ENCODE peak calls at places on chromosomes 2 and 18, in nine cellular contexts. V is esophagus squamous epithelium, Q is SK-N-MC, M is HL-60, A is OCI-LY7, D is PC-3, E is endothelial cell of umbilical vein, H is dorsolateral prefrontal cortex, Z is RWPE1. I is an unnamed sample.

GRCh38 chr18:34121157-34121807 is 103.4 kb downstream of the NOL4 start:
- DNase-seq in Z (peak; percentile 10), E (no peak), M (no peak), V (no peak), H (no peak), D (peak; percentile 70), A (no peak), Q (peak; percentile 97), I (no peak)

GRCh38 chr2:191869781-191870180 is 22.9 kb upstream of the CAVIN2 start:
- DNase-seq in E (peak; percentile 55), H (no peak), M (no peak), A (no peak), D (peak; percentile 27), Z (no peak), V (no peak), Q (no peak), I (no peak)

GRCh38 chr18:79942786-79943607 is 8.5 kb downstream of the SLC66A2 start:
- DNase-seq in M (no peak), Z (no peak), E (no peak), V (no peak), Q (no peak), H (peak; percentile 20), D (no peak), A (no peak), I (peak; percentile 67)

GRCh38 chr2:172178035-172178434 is 75.3 kb upstream of the DLX2 start:
- DNase-seq in H (no peak), Z (peak; percentile 60), V (no peak), A (no peak), Q (no peak), M (no peak), D (peak; percentile 82), E (peak; percentile 50), I (no peak)

GRCh38 chr2:31558401-31559295 is 22.1 kb downstream of the SRD5A2 start:
- DNase-seq in Z (no peak), A (no peak), M (peak; percentile 46), Q (no peak), D (peak; percentile 82), H (no peak), E (no peak), V (no peak), I (peak; percentile 77)

GRCh38 chr2:20737505-20737904 is 70.6 kb downstream of the GDF7 start:
- DNase-seq in A (peak; percentile 68), E (no peak), V (no peak), H (no peak), D (no peak), Z (no peak), M (peak; percentile 52), Q (no peak), I (no peak)

GRCh38 chr2:127953128-127953718 is 67.5 kb upstream of the AMMECR1L start:
- DNase-seq in H (no peak), Z (no peak), E (no peak), V (no peak), A (no peak), D (no peak), Q (no peak), M (no peak), I (no peak)

GRCh38 chr18:79439201-79440023 is 43.7 kb downstream of the NFATC1 start:
- DNase-seq in H (no peak), Z (no peak), A (no peak), E (no peak), D (peak; percentile 57), Q (no peak), V (no peak), M (peak; percentile 18), I (no peak)

GRCh38 chr2:88350641-88351601 is 101.6 kb downstream of the FOXI3 start:
- DNase-seq in Z (peak; percentile 59), H (no peak), A (peak; percentile 15), M (peak; percentile 36), V (no peak), Q (no peak), E (peak; percentile 19), D (peak; percentile 31), I (no peak)

GRCh38 chr2:240887631-240888030 is 8.3 kb downstream of the MAB21L4 start:
- DNase-seq in E (no peak), A (no peak), H (no peak), Q (no peak), M (no peak), D (no peak), Z (no peak), V (no peak), I (no peak)

GRCh38 chr2:71614976-71615768 is 161.8 kb downstream of the DYSF start:
- DNase-seq in V (no peak), D (no peak), Z (no peak), A (no peak), H (peak; percentile 71), E (peak; percentile 58), Q (no peak), M (no peak), I (no peak)

GRCh38 chr18:76131738-76132137 is 363.3 kb downstream of the ZNF516 start:
- DNase-seq in V (no peak), A (no peak), E (no peak), M (peak; percentile 58), Z (peak; percentile 57), D (no peak), Q (no peak), H (no peak), I (no peak)

GRCh38 chr2:220664272-220665107 is 907.6 kb downstream of the EPHA4 start:
- DNase-seq in H (no peak), M (no peak), A (no peak), V (no peak), E (no peak), Z (no peak), Q (no peak), D (no peak), I (no peak)

GRCh38 chr18:3305933-3306332 is 44.0 kb downstream of the MYL12B start:
- DNase-seq in E (no peak), A (no peak), M (no peak), D (no peak), Z (peak; percentile 74), Q (no peak), H (no peak), V (no peak), I (no peak)

GRCh38 chr2:223692227-223692947 is 90.2 kb upstream of the SCG2 start:
- DNase-seq in Z (peak; percentile 69), E (peak; percentile 69), M (peak; percentile 11), H (peak; percentile 35), A (peak; percentile 37), V (no peak), Q (peak; percentile 26), D (peak; percentile 79), I (no peak)

DNA sequence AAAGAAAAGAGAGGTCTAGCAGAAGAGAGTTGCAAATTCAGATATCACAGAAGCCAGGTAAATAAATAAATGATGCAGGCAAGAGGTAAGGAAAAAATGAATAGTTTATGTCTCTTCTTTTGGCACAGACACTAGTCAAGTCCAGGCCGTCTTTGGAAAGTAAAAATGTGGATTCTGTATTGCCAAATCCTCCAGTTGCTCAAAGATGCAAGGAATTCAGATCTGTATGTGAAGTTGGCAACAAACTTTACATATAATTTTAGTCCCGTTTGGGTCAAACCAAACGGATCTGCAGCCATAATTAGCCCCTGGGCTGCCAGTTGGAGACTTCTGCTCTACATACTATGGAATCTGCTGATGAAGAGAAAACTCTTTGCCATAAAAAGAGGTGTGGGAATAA is 200.5 kb upstream of the RND3 start:
- DNase-seq in Q (no peak), D (no peak), M (no peak), V (no peak), H (no peak), A (no peak), E (no peak), Z (no peak), I (no peak)
- H3K27ac ChIP-seq in Q (peak overlapping the region; percentile 10), D (no peak overlapping the region), M (no peak overlapping the region), V (no peak overlapping the region), H (no peak overlapping the region), A (no peak overlapping the region), E (no peak overlapping the region), Z (no peak overlapping the region), I (no peak overlapping the region)

DNA sequence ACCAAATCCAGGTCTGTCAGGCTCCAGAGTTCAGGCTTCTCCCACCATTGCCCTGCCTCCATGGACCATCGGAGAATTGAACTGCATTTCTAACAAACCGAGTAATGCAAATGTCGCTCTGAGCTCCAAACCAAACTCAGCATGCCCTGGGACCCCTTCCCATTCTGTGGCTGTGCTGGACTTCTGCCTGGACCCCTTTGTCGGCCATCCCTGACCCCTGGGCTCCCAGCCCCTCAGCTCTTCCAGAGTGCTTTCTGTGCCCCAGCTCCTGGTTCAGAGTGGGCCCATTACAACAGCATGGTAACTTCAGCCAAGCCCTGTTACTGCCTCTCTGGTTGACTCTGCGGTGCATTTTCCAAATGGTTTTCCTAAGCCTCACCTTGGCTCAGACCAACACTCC is 55.1 kb upstream of the MAPRE3 start:
- DNase-seq in Q (no peak), V (no peak), D (no peak), Z (no peak), M (no peak), A (no peak), E (no peak), H (no peak), I (no peak)
- H3K27ac ChIP-seq in Q (no peak overlapping the region), V (no peak overlapping the region), D (no peak overlapping the region), Z (no peak overlapping the region), M (no peak overlapping the region), A (no peak overlapping the region), E (no peak overlapping the region), H (no peak overlapping the region), I (no peak overlapping the region)

DNA sequence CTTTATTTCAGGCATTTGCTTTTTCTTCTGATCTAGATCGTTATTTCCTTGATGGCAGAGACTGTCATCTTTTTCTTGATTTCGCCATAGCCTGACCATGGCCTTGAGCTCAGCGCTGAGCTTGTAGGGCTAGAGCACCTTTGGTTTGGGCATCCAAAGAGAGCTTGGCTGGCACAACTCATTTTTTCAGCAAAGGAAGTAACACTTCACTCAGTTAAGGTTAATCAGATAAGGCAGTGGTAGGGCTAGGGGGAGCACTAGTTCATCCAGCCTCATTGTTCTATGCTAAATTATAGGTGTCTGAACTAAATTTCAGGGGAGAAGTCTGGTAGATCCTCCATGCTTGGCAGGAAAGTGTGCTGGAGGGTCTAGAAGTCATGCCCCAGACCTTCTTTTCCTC is 125.0 kb downstream of the SETBP1 start:
- DNase-seq in D (no peak), Q (no peak), E (no peak), V (no peak), H (no peak), M (no peak), A (no peak), Z (no peak), I (no peak)
- H3K27ac ChIP-seq in D (no peak overlapping the region), Q (no peak overlapping the region), E (no peak overlapping the region), V (peak overlapping the region; percentile 75), H (no peak overlapping the region), M (no peak overlapping the region), A (no peak overlapping the region), Z (no peak overlapping the region), I (no peak overlapping the region)

GRCh38 chr2:239236808-239237205 is 164.0 kb downstream of the HDAC4 start:
- DNase-seq in D (no peak), M (peak; percentile 73), E (no peak), Z (no peak), H (peak; percentile 22), Q (no peak), A (no peak), V (no peak), I (peak; percentile 37)

GRCh38 chr2:239239607-239240479 is 161.0 kb downstream of the HDAC4 start:
- DNase-seq in H (peak; percentile 71), M (no peak), E (no peak), D (no peak), Z (no peak), V (no peak), A (no peak), Q (no peak), I (peak; percentile 77)

GRCh38 chr2:239238381-239238780 is 162.4 kb downstream of the HDAC4 start:
- DNase-seq in E (no peak), H (peak; percentile 15), D (no peak), Z (no peak), V (no peak), Q (no peak), M (no peak), A (no peak), I (peak; percentile 38)

GRCh38 chr2:239240480-239240881 is 160.3 kb downstream of the HDAC4 start:
- DNase-seq in A (no peak), D (no peak), Z (no peak), V (no peak), M (peak; percentile 73), E (no peak), Q (no peak), H (peak; percentile 93), I (peak; percentile 66)

GRCh38 chr2:239238839-239239606 is 161.8 kb downstream of the HDAC4 start:
- DNase-seq in H (peak; percentile 29), A (no peak), Q (no peak), E (no peak), Z (no peak), M (no peak), V (no peak), D (no peak), I (peak; percentile 42)
- H3K27ac ChIP-seq in H (peak overlapping the region; percentile 93), A (no peak overlapping the region), Q (no peak overlapping the region), E (no peak overlapping the region), Z (peak overlapping the region; percentile 3), M (peak overlapping the region; percentile 78), V (peak overlapping the region; percentile 60), D (no peak overlapping the region), I (peak overlapping the region; percentile 56)

I was measured in suprapubic skin.